ENCODE peak calls at places on chromosome 16, in five cellular contexts. One of them, this sample, is unnamed.

GRCh38 chr16:53040788-53041187 is 11.9 kb downstream of the CHD9NB start:
- DNase-seq in bronchial epithelial cell: no peak
- DNase-seq in breast epithelium: no peak
- DNase-seq in uterus: no peak
- DNase-seq in body of pancreas: no peak
- DNase-seq in this sample: no peak

GRCh38 chr16:47848481-47849109 is 307.2 kb downstream of the ABCC12 start:
- DNase-seq in bronchial epithelial cell: peak
- DNase-seq in body of pancreas: no peak
- DNase-seq in breast epithelium: no peak
- DNase-seq in uterus: no peak
- DNase-seq in this sample: no peak

GRCh38 chr16:51465026-51465425 is 314.0 kb upstream of the SALL1 start:
- DNase-seq in bronchial epithelial cell: no peak
- DNase-seq in breast epithelium: no peak
- DNase-seq in uterus: no peak
- DNase-seq in body of pancreas: no peak
- DNase-seq in this sample: no peak

GRCh38 chr16:71883193-71883848 is 661 bp downstream of the ZNF821 start:
- DNase-seq in body of pancreas: peak
- DNase-seq in bronchial epithelial cell: peak
- DNase-seq in uterus: peak
- DNase-seq in breast epithelium: no peak
- DNase-seq in this sample: no peak

GRCh38 chr16:48234630-48235029 is 9.5 kb upstream of the LONP2 start:
- DNase-seq in uterus: no peak
- DNase-seq in bronchial epithelial cell: no peak
- DNase-seq in breast epithelium: no peak
- DNase-seq in body of pancreas: no peak
- DNase-seq in this sample: no peak

GRCh38 chr16:66972983-66973382 is 11.9 kb downstream of the CES3 start:
- DNase-seq in breast epithelium: no peak
- DNase-seq in body of pancreas: no peak
- DNase-seq in uterus: no peak
- DNase-seq in bronchial epithelial cell: no peak
- DNase-seq in this sample: no peak

GRCh38 chr16:30122621-30123160 is 329 bp downstream of the MAPK3 start:
- DNase-seq in uterus: no peak
- DNase-seq in body of pancreas: peak
- DNase-seq in bronchial epithelial cell: no peak
- DNase-seq in breast epithelium: no peak
- DNase-seq in this sample: no peak

GRCh38 chr16:7025616-7026190 is 306.9 kb upstream of the RBFOX1 start:
- DNase-seq in uterus: peak
- DNase-seq in breast epithelium: peak
- DNase-seq in body of pancreas: peak
- DNase-seq in bronchial epithelial cell: peak
- DNase-seq in this sample: no peak

GRCh38 chr16:60392380-60392779 is 1643.9 kb downstream of the CDH8 start:
- DNase-seq in body of pancreas: no peak
- DNase-seq in breast epithelium: no peak
- DNase-seq in bronchial epithelial cell: no peak
- DNase-seq in uterus: no peak
- DNase-seq in this sample: no peak

GRCh38 chr16:4392382-4393242 is 21.0 kb downstream of the VASN start:
- DNase-seq in uterus: peak
- DNase-seq in body of pancreas: no peak
- DNase-seq in bronchial epithelial cell: peak
- DNase-seq in breast epithelium: no peak
- DNase-seq in this sample: peak

GRCh38 chr16:26335236-26335809 is 643.6 kb downstream of the HS3ST4 start:
- DNase-seq in body of pancreas: no peak
- DNase-seq in uterus: no peak
- DNase-seq in breast epithelium: no peak
- DNase-seq in bronchial epithelial cell: no peak
- DNase-seq in this sample: no peak

GRCh38 chr16:47873434-47873833 is 282.4 kb downstream of the ABCC12 start:
- DNase-seq in bronchial epithelial cell: no peak
- DNase-seq in body of pancreas: no peak
- DNase-seq in breast epithelium: no peak
- DNase-seq in uterus: no peak
- DNase-seq in this sample: no peak

GRCh38 chr16:50644730-50645129 is 36.4 kb downstream of the SNX20 start:
- DNase-seq in bronchial epithelial cell: peak
- DNase-seq in body of pancreas: peak
- DNase-seq in breast epithelium: no peak
- DNase-seq in uterus: peak
- DNase-seq in this sample: no peak

GRCh38 chr16:64412578-64413280 is 709.1 kb downstream of the CDH11 start:
- DNase-seq in breast epithelium: no peak
- DNase-seq in uterus: no peak
- DNase-seq in body of pancreas: no peak
- DNase-seq in bronchial epithelial cell: peak
- DNase-seq in this sample: no peak

GRCh38 chr16:4814046-4814445 is 11.6 kb upstream of the ROGDI start:
- DNase-seq in body of pancreas: no peak
- DNase-seq in breast epithelium: no peak
- DNase-seq in bronchial epithelial cell: no peak
- DNase-seq in uterus: no peak
- DNase-seq in this sample: no peak

GRCh38 chr16:66481081-66481942 is 54.2 kb downstream of the BEAN1 start:
- DNase-seq in body of pancreas: no peak
- DNase-seq in breast epithelium: peak
- DNase-seq in bronchial epithelial cell: no peak
- DNase-seq in uterus: no peak
- DNase-seq in this sample: no peak

GRCh38 chr16:86708431-86708830 is 130.1 kb downstream of the FOXL1 start:
- DNase-seq in uterus: no peak
- DNase-seq in body of pancreas: no peak
- DNase-seq in breast epithelium: no peak
- DNase-seq in bronchial epithelial cell: no peak
- DNase-seq in this sample: no peak

GRCh38 chr16:28491080-28491969 is 549 bp downstream of the CLN3 start:
- DNase-seq in breast epithelium: no peak
- DNase-seq in uterus: peak
- DNase-seq in body of pancreas: peak
- DNase-seq in bronchial epithelial cell: peak
- DNase-seq in this sample: no peak

GRCh38 chr16:54289242-54290051 is 2.9 kb upstream of the IRX3 start:
- DNase-seq in breast epithelium: no peak
- DNase-seq in body of pancreas: no peak
- DNase-seq in bronchial epithelial cell: no peak
- DNase-seq in uterus: no peak
- DNase-seq in this sample: no peak

GRCh38 chr16:51306116-51306515 is 155.0 kb upstream of the SALL1 start:
- DNase-seq in body of pancreas: no peak
- DNase-seq in bronchial epithelial cell: no peak
- DNase-seq in uterus: no peak
- DNase-seq in breast epithelium: no peak
- DNase-seq in this sample: peak

GRCh38 chr16:73019456-73020362 is 28.2 kb downstream of the ZFHX3 start:
- DNase-seq in bronchial epithelial cell: peak
- DNase-seq in uterus: no peak
- DNase-seq in body of pancreas: peak
- DNase-seq in breast epithelium: no peak
- DNase-seq in this sample: peak

GRCh38 chr16:69481901-69482341 is 57.5 kb downstream of the CYB5B start:
- DNase-seq in body of pancreas: peak
- DNase-seq in breast epithelium: peak
- DNase-seq in uterus: peak
- DNase-seq in bronchial epithelial cell: peak
- DNase-seq in this sample: no peak
- TF ChIP-seq CTCF in body of pancreas: no peak
- TF ChIP-seq CTCF in breast epithelium: no peak
- TF ChIP-seq CTCF in uterus: no peak
- TF ChIP-seq CTCF in bronchial epithelial cell: peak
- TF ChIP-seq CTCF in this sample: no peak

GRCh38 chr16:68643847-68644246 is 1.3 kb upstream of the CDH3 start:
- DNase-seq in body of pancreas: no peak
- DNase-seq in breast epithelium: no peak
- DNase-seq in bronchial epithelial cell: no peak
- DNase-seq in uterus: no peak
- DNase-seq in this sample: no peak

GRCh38 chr16:68642436-68643064 is 2.6 kb upstream of the CDH3 start:
- DNase-seq in breast epithelium: no peak
- DNase-seq in bronchial epithelial cell: peak
- DNase-seq in body of pancreas: peak
- DNase-seq in uterus: peak
- DNase-seq in this sample: no peak

GRCh38 chr16:68643227-68643626 is 1.9 kb upstream of the CDH3 start:
- DNase-seq in uterus: no peak
- DNase-seq in body of pancreas: no peak
- DNase-seq in breast epithelium: no peak
- DNase-seq in bronchial epithelial cell: no peak
- DNase-seq in this sample: no peak

GRCh38 chr16:68640972-68641371 is 4.1 kb upstream of the CDH3 start:
- DNase-seq in uterus: no peak
- DNase-seq in breast epithelium: no peak
- DNase-seq in body of pancreas: no peak
- DNase-seq in bronchial epithelial cell: peak
- DNase-seq in this sample: no peak

GRCh38 chr16:68642047-68642435 is 3.1 kb upstream of the CDH3 start:
- DNase-seq in bronchial epithelial cell: no peak
- DNase-seq in uterus: no peak
- DNase-seq in breast epithelium: no peak
- DNase-seq in body of pancreas: no peak
- DNase-seq in this sample: no peak
- H3K4me3 ChIP-seq in bronchial epithelial cell: no peak
- H3K4me3 ChIP-seq in uterus: no peak
- H3K4me3 ChIP-seq in breast epithelium: peak
- H3K4me3 ChIP-seq in body of pancreas: no peak
- H3K4me3 ChIP-seq in this sample: no peak

DNA sequence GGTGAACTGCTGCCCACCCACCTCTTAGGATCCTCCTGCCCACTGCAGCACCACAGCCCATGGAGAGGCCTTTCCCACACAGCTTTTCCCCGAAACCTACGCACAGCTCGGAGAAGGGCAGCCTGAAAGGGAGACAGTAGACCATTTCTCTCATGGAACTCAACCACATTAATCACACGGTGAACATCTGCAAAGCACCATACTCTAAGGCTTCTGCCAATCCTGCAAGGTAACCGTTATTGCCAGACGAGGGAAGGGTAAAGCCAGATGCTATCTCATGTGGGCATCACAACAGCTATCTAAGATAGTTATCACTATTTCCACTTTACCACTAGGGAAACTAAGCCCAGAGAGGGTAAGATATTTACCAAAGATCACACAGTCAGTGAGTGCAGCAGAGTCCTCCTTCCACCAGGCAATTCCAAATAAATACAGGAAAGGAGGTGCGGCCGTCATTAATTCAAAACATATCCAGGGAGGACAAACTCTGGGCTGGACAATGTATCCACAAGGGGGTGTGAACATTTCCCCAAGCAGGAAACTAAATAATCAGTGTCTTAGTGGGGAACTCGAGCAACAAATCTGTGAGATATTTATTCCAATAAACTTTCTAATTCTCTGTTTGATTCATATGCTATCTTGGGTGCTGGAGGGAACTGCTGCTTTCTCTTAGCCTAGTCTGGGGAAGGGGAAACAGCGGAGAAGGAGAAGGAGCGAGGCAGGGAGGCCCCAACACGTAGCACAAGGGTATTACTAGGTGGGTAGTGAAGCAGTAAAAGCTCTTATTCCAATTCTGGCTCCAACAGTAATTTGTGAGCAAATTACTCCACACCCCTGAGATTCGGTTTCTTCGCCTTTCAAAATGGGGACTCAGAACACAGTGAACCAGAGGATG is 723 bp downstream of the TMEM186 start:
- DNase-seq in bronchial epithelial cell: no peak
- DNase-seq in breast epithelium: no peak
- DNase-seq in body of pancreas: no peak
- DNase-seq in uterus: no peak
- DNase-seq in this sample: no peak
- TF ChIP-seq CTCF in bronchial epithelial cell: no peak
- TF ChIP-seq CTCF in breast epithelium: no peak
- TF ChIP-seq CTCF in body of pancreas: no peak
- TF ChIP-seq CTCF in uterus: no peak
- TF ChIP-seq CTCF in this sample: no peak

GRCh38 chr16:49491736-49492089 is 118.1 kb downstream of the C16orf78 start:
- DNase-seq in bronchial epithelial cell: peak
- DNase-seq in body of pancreas: peak
- DNase-seq in breast epithelium: peak
- DNase-seq in uterus: peak
- DNase-seq in this sample: no peak
- H3K4me3 ChIP-seq in bronchial epithelial cell: no peak
- H3K4me3 ChIP-seq in body of pancreas: no peak
- H3K4me3 ChIP-seq in breast epithelium: peak
- H3K4me3 ChIP-seq in uterus: no peak
- H3K4me3 ChIP-seq in this sample: no peak

DNA sequence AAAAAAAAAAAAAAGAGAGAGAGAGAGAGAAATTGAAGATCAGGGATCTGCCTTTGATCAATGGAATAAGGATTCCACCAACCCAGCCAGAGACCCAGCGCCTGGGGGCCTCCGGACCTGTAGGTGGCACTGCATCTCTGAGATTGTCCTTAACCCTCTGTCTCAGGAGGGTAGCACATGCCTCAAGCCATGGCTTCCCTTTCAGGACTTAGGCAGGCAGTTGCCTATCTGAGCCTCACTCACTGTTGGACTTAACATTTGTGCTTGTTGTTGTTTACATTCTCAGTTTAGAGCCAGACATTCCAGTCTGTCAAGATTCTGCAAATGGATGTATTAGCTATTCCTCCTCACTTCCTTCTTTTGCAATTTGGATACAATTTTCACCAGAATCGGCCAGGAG is 5.1 kb upstream of the SCNN1B start:
- DNase-seq in uterus: no peak
- DNase-seq in body of pancreas: peak
- DNase-seq in breast epithelium: no peak
- DNase-seq in bronchial epithelial cell: no peak
- DNase-seq in this sample: no peak
- TF ChIP-seq CTCF in uterus: no peak
- TF ChIP-seq CTCF in body of pancreas: peak
- TF ChIP-seq CTCF in breast epithelium: no peak
- TF ChIP-seq CTCF in bronchial epithelial cell: peak
- TF ChIP-seq CTCF in this sample: peak

GRCh38 chr16:2149630-2150417 is 1.4 kb downstream of the RAB26 start:
- DNase-seq in body of pancreas: peak
- DNase-seq in bronchial epithelial cell: peak
- DNase-seq in breast epithelium: no peak
- DNase-seq in uterus: no peak
- DNase-seq in this sample: no peak
- H3K4me3 ChIP-seq in body of pancreas: no peak
- H3K4me3 ChIP-seq in bronchial epithelial cell: no peak
- H3K4me3 ChIP-seq in breast epithelium: no peak
- H3K4me3 ChIP-seq in uterus: no peak
- H3K4me3 ChIP-seq in this sample: peak

GRCh38 chr16:13042291-13042690 is 140.9 kb downstream of the SHISA9 start:
- DNase-seq in breast epithelium: no peak
- DNase-seq in body of pancreas: no peak
- DNase-seq in bronchial epithelial cell: no peak
- DNase-seq in uterus: no peak
- DNase-seq in this sample: no peak
- TF ChIP-seq CTCF in breast epithelium: no peak
- TF ChIP-seq CTCF in body of pancreas: no peak
- TF ChIP-seq CTCF in bronchial epithelial cell: no peak
- TF ChIP-seq CTCF in uterus: no peak
- TF ChIP-seq CTCF in this sample: no peak

This sample was measured in HFF-Myc.